ENCODE peak calls at places on chromosomes 7 and 10, in nine cellular contexts. One of them, this sample, is unnamed.

GRCh38 chr10:83522881-83523386 is 616.4 kb upstream of the GHITM start:
- DNase-seq in NCI-H510A treated with DMSO at 0.1 percent for 48 hours: no peak
- DNase-seq in MCF 10A: no peak
- DNase-seq in NCI-H2081: no peak
- DNase-seq in mucosa of gallbladder: no peak
- DNase-seq in activated effector memory CD4-positive, alpha-beta T cell treated with Interleukin-2 at 50 U/mL for 16 hours: no peak
- DNase-seq in activated naive CD4-positive, alpha-beta T cell treated with Interleukin-2 at 50 U/mL for 16 hours: no peak
- DNase-seq in stimulated activated CD4-positive, alpha-beta T cell treated with anti-CD3 and anti-CD28 coated beads, Interleukin-1b, Interleukin-23, amount 100 ng/mL, for 4 hours: no peak
- DNase-seq in left cardiac atrium: peak
- DNase-seq in this sample: peak

GRCh38 chr10:110610308-110610774 is 33.8 kb upstream of the RBM20 start:
- DNase-seq in NCI-H510A treated with DMSO at 0.1 percent for 48 hours: peak
- DNase-seq in MCF 10A: peak
- DNase-seq in NCI-H2081: peak
- DNase-seq in mucosa of gallbladder: peak
- DNase-seq in activated effector memory CD4-positive, alpha-beta T cell treated with Interleukin-2 at 50 U/mL for 16 hours: peak
- DNase-seq in activated naive CD4-positive, alpha-beta T cell treated with Interleukin-2 at 50 U/mL for 16 hours: peak
- DNase-seq in stimulated activated CD4-positive, alpha-beta T cell treated with anti-CD3 and anti-CD28 coated beads, Interleukin-1b, Interleukin-23, amount 100 ng/mL, for 4 hours: peak
- DNase-seq in left cardiac atrium: no peak
- DNase-seq in this sample: peak

GRCh38 chr10:132443998-132444876 is 47.2 kb downstream of the PWWP2B start:
- DNase-seq in NCI-H510A treated with DMSO at 0.1 percent for 48 hours: peak
- DNase-seq in MCF 10A: no peak
- DNase-seq in NCI-H2081: no peak
- DNase-seq in mucosa of gallbladder: no peak
- DNase-seq in activated effector memory CD4-positive, alpha-beta T cell treated with Interleukin-2 at 50 U/mL for 16 hours: no peak
- DNase-seq in activated naive CD4-positive, alpha-beta T cell treated with Interleukin-2 at 50 U/mL for 16 hours: no peak
- DNase-seq in stimulated activated CD4-positive, alpha-beta T cell treated with anti-CD3 and anti-CD28 coated beads, Interleukin-1b, Interleukin-23, amount 100 ng/mL, for 4 hours: peak
- DNase-seq in left cardiac atrium: no peak
- DNase-seq in this sample: peak

GRCh38 chr7:92854501-92855238 is 18.3 kb upstream of the CDK6 start:
- DNase-seq in NCI-H510A treated with DMSO at 0.1 percent for 48 hours: no peak
- DNase-seq in MCF 10A: no peak
- DNase-seq in NCI-H2081: no peak
- DNase-seq in mucosa of gallbladder: no peak
- DNase-seq in activated effector memory CD4-positive, alpha-beta T cell treated with Interleukin-2 at 50 U/mL for 16 hours: no peak
- DNase-seq in activated naive CD4-positive, alpha-beta T cell treated with Interleukin-2 at 50 U/mL for 16 hours: no peak
- DNase-seq in stimulated activated CD4-positive, alpha-beta T cell treated with anti-CD3 and anti-CD28 coated beads, Interleukin-1b, Interleukin-23, amount 100 ng/mL, for 4 hours: no peak
- DNase-seq in left cardiac atrium: no peak
- DNase-seq in this sample: no peak

GRCh38 chr7:14748461-14748860 is 154.1 kb downstream of the DGKB start:
- DNase-seq in NCI-H510A treated with DMSO at 0.1 percent for 48 hours: no peak
- DNase-seq in MCF 10A: peak
- DNase-seq in NCI-H2081: peak
- DNase-seq in mucosa of gallbladder: no peak
- DNase-seq in activated effector memory CD4-positive, alpha-beta T cell treated with Interleukin-2 at 50 U/mL for 16 hours: no peak
- DNase-seq in activated naive CD4-positive, alpha-beta T cell treated with Interleukin-2 at 50 U/mL for 16 hours: no peak
- DNase-seq in stimulated activated CD4-positive, alpha-beta T cell treated with anti-CD3 and anti-CD28 coated beads, Interleukin-1b, Interleukin-23, amount 100 ng/mL, for 4 hours: no peak
- DNase-seq in left cardiac atrium: no peak
- DNase-seq in this sample: peak

GRCh38 chr7:2958416-2959342 is 85.0 kb downstream of the CARD11 start:
- DNase-seq in NCI-H510A treated with DMSO at 0.1 percent for 48 hours: no peak
- DNase-seq in MCF 10A: no peak
- DNase-seq in NCI-H2081: no peak
- DNase-seq in mucosa of gallbladder: no peak
- DNase-seq in activated effector memory CD4-positive, alpha-beta T cell treated with Interleukin-2 at 50 U/mL for 16 hours: no peak
- DNase-seq in activated naive CD4-positive, alpha-beta T cell treated with Interleukin-2 at 50 U/mL for 16 hours: no peak
- DNase-seq in stimulated activated CD4-positive, alpha-beta T cell treated with anti-CD3 and anti-CD28 coated beads, Interleukin-1b, Interleukin-23, amount 100 ng/mL, for 4 hours: no peak
- DNase-seq in left cardiac atrium: no peak
- DNase-seq in this sample: no peak

GRCh38 chr7:51082940-51083533 is 233.6 kb downstream of the COBL start:
- DNase-seq in NCI-H510A treated with DMSO at 0.1 percent for 48 hours: no peak
- DNase-seq in MCF 10A: no peak
- DNase-seq in NCI-H2081: no peak
- DNase-seq in mucosa of gallbladder: no peak
- DNase-seq in activated effector memory CD4-positive, alpha-beta T cell treated with Interleukin-2 at 50 U/mL for 16 hours: no peak
- DNase-seq in activated naive CD4-positive, alpha-beta T cell treated with Interleukin-2 at 50 U/mL for 16 hours: no peak
- DNase-seq in stimulated activated CD4-positive, alpha-beta T cell treated with anti-CD3 and anti-CD28 coated beads, Interleukin-1b, Interleukin-23, amount 100 ng/mL, for 4 hours: no peak
- DNase-seq in left cardiac atrium: no peak
- DNase-seq in this sample: no peak

GRCh38 chr10:96661632-96662031 is 58.7 kb downstream of the PIK3AP1 start:
- DNase-seq in NCI-H510A treated with DMSO at 0.1 percent for 48 hours: no peak
- DNase-seq in MCF 10A: no peak
- DNase-seq in NCI-H2081: no peak
- DNase-seq in mucosa of gallbladder: no peak
- DNase-seq in activated effector memory CD4-positive, alpha-beta T cell treated with Interleukin-2 at 50 U/mL for 16 hours: no peak
- DNase-seq in activated naive CD4-positive, alpha-beta T cell treated with Interleukin-2 at 50 U/mL for 16 hours: no peak
- DNase-seq in stimulated activated CD4-positive, alpha-beta T cell treated with anti-CD3 and anti-CD28 coated beads, Interleukin-1b, Interleukin-23, amount 100 ng/mL, for 4 hours: no peak
- DNase-seq in left cardiac atrium: no peak
- DNase-seq in this sample: no peak

GRCh38 chr10:72068901-72069446 is 19.4 kb downstream of the SPOCK2 start:
- DNase-seq in NCI-H510A treated with DMSO at 0.1 percent for 48 hours: no peak
- DNase-seq in MCF 10A: peak
- DNase-seq in NCI-H2081: no peak
- DNase-seq in mucosa of gallbladder: no peak
- DNase-seq in activated effector memory CD4-positive, alpha-beta T cell treated with Interleukin-2 at 50 U/mL for 16 hours: no peak
- DNase-seq in activated naive CD4-positive, alpha-beta T cell treated with Interleukin-2 at 50 U/mL for 16 hours: no peak
- DNase-seq in stimulated activated CD4-positive, alpha-beta T cell treated with anti-CD3 and anti-CD28 coated beads, Interleukin-1b, Interleukin-23, amount 100 ng/mL, for 4 hours: no peak
- DNase-seq in left cardiac atrium: no peak
- DNase-seq in this sample: peak

GRCh38 chr7:128217030-128217805 is 23.9 kb upstream of the LEP start:
- DNase-seq in NCI-H510A treated with DMSO at 0.1 percent for 48 hours: no peak
- DNase-seq in MCF 10A: peak
- DNase-seq in NCI-H2081: no peak
- DNase-seq in mucosa of gallbladder: no peak
- DNase-seq in activated effector memory CD4-positive, alpha-beta T cell treated with Interleukin-2 at 50 U/mL for 16 hours: no peak
- DNase-seq in activated naive CD4-positive, alpha-beta T cell treated with Interleukin-2 at 50 U/mL for 16 hours: no peak
- DNase-seq in stimulated activated CD4-positive, alpha-beta T cell treated with anti-CD3 and anti-CD28 coated beads, Interleukin-1b, Interleukin-23, amount 100 ng/mL, for 4 hours: no peak
- DNase-seq in left cardiac atrium: peak
- DNase-seq in this sample: peak